ENCODE peak calls at places on chromosomes 2 and 18, in six cellular contexts. V is brain microvascular endothelial cell, U is left lung, H is fibroblast of lung, C is upper lobe of left lung, X is uterus. G is an unnamed sample.

GRCh38 chr2:10763461-10763800 is 42.0 kb downstream of the ATP6V1C2 start:
- DNase-seq in V (no peak), U (no peak), H (no peak), C (no peak), X (no peak), G (no peak)

GRCh38 chr2:241821460-241822263 is 12.7 kb downstream of the NEU4 start:
- DNase-seq in V (no peak), U (peak; percentile 26), H (no peak), C (peak; percentile 53), X (no peak), G (no peak)

GRCh38 chr2:86566158-86566827 is 3.0 kb upstream of the CHMP3 start:
- DNase-seq in V (no peak), U (no peak), H (peak; percentile 18), C (no peak), X (no peak), G (no peak)

GRCh38 chr18:1806884-1807615 is 764.3 kb downstream of the METTL4 start:
- DNase-seq in V (no peak), U (no peak), H (no peak), C (no peak), X (no peak), G (no peak)

GRCh38 chr2:1282552-1282951 is 130.7 kb upstream of the TPO start:
- DNase-seq in V (peak; percentile 11), U (no peak), H (no peak), C (peak; percentile 60), X (peak; percentile 49), G (no peak)

GRCh38 chr2:160419776-160420521 is 73.7 kb downstream of the RBMS1 start:
- DNase-seq in V (peak; percentile 24), U (no peak), H (peak; percentile 88), C (no peak), X (no peak), G (no peak)

GRCh38 chr2:174544802-174545201 is 52.8 kb downstream of the WIPF1 start:
- DNase-seq in V (no peak), U (no peak), H (no peak), C (no peak), X (no peak), G (no peak)

GRCh38 chr2:118661184-118661583 is 186.3 kb downstream of the EN1 start:
- DNase-seq in V (no peak), U (no peak), H (no peak), C (no peak), X (no peak), G (no peak)

GRCh38 chr2:227888289-227888688 is 16.9 kb downstream of the DAW1 start:
- DNase-seq in V (no peak), U (no peak), H (no peak), C (no peak), X (no peak), G (no peak)

GRCh38 chr2:146918280-146918679 is 926.5 kb upstream of the ACVR2A start:
- DNase-seq in V (no peak), U (no peak), H (no peak), C (no peak), X (no peak), G (no peak)

GRCh38 chr2:32284321-32284720 is 6.6 kb downstream of the YIPF4 start:
- DNase-seq in V (no peak), U (no peak), H (peak; percentile 51), C (no peak), X (no peak), G (peak; percentile 75)

GRCh38 chr18:23779696-23780303 is 90.5 kb downstream of the LAMA3 start:
- DNase-seq in V (peak; percentile 36), U (peak; percentile 38), H (peak; percentile 60), C (no peak), X (no peak), G (peak; percentile 13)

GRCh38 chr2:46539327-46540276 is 60.2 kb downstream of the TMEM247 start:
- DNase-seq in V (no peak), U (no peak), H (no peak), C (no peak), X (no peak), G (peak; percentile 20)

GRCh38 chr2:240295256-240296103 is 140.0 kb upstream of the GPC1 start:
- DNase-seq in V (peak; percentile 50), U (no peak), H (no peak), C (no peak), X (no peak), G (no peak)

GRCh38 chr18:11392292-11392691 is 217.1 kb upstream of the SLC35G4 start:
- DNase-seq in V (no peak), U (no peak), H (peak; percentile 57), C (no peak), X (no peak), G (no peak)

GRCh38 chr18:57190026-57190425 is 43.1 kb downstream of the BOD1L2 start:
- DNase-seq in V (no peak), U (no peak), H (no peak), C (no peak), X (no peak), G (no peak)

GRCh38 chr2:44087714-44088092 is 81.0 kb upstream of the PPM1B start:
- DNase-seq in V (no peak), U (no peak), H (no peak), C (no peak), X (no peak), G (no peak)

GRCh38 chr2:176554107-176555048 is 285.1 kb downstream of the MTX2 start:
- DNase-seq in V (peak; percentile 30), U (no peak), H (peak; percentile 57), C (no peak), X (peak; percentile 38), G (peak; percentile 11)

GRCh38 chr2:17326717-17327116 is 191.5 kb downstream of the RAD51AP2 start:
- DNase-seq in V (no peak), U (no peak), H (peak; percentile 54), C (no peak), X (no peak), G (no peak)

GRCh38 chr2:19796036-19796703 is 105.6 kb downstream of the TTC32 start:
- DNase-seq in V (no peak), U (no peak), H (peak; percentile 96), C (no peak), X (no peak), G (peak; percentile 93)

GRCh38 chr18:28136071-28136470 is 40.9 kb downstream of the CDH2 start:
- DNase-seq in V (no peak), U (no peak), H (peak; percentile 70), C (no peak), X (no peak), G (no peak)

GRCh38 chr2:76157531-76157930 is 446.8 kb upstream of the GCFC2 start:
- DNase-seq in V (no peak), U (no peak), H (no peak), C (no peak), X (no peak), G (no peak)

GRCh38 chr2:32136097-32136496 is 29.6 kb upstream of the SLC30A6 start:
- DNase-seq in V (no peak), U (no peak), H (peak; percentile 65), C (no peak), X (no peak), G (no peak)

GRCh38 chr2:61138859-61139258 is 23.1 kb upstream of the C2orf74 start:
- DNase-seq in V (no peak), U (no peak), H (no peak), C (no peak), X (no peak), G (no peak)

GRCh38 chr2:219460424-219460926 is 25.8 kb downstream of the SPEG start:
- DNase-seq in V (no peak), U (peak; percentile 47), H (peak; percentile 93), C (peak; percentile 57), X (peak; percentile 85), G (no peak)

GRCh38 chr18:22177496-22177866 is 8.1 kb downstream of the GATA6 start:
- DNase-seq in V (no peak), U (no peak), H (no peak), C (no peak), X (no peak), G (no peak)

GRCh38 chr2:68774569-68775271 is 40.1 kb downstream of the ARHGAP25 start:
- DNase-seq in V (no peak), U (peak; percentile 76), H (peak; percentile 13), C (peak; percentile 92), X (peak; percentile 66), G (no peak)

GRCh38 chr2:68772109-68772508 is 37.5 kb downstream of the ARHGAP25 start:
- DNase-seq in V (no peak), U (no peak), H (no peak), C (no peak), X (no peak), G (no peak)

GRCh38 chr2:68775272-68775847 is 40.7 kb downstream of the ARHGAP25 start:
- DNase-seq in V (no peak), U (no peak), H (no peak), C (no peak), X (no peak), G (no peak)

GRCh38 chr2:68779595-68779994 is 45.0 kb downstream of the ARHGAP25 start:
- DNase-seq in V (no peak), U (no peak), H (no peak), C (no peak), X (no peak), G (no peak)

GRCh38 chr2:68776124-68776523 is 41.5 kb downstream of the ARHGAP25 start:
- DNase-seq in V (no peak), U (no peak), H (no peak), C (no peak), X (no peak), G (no peak)
- H3K27ac ChIP-seq in V (no peak overlapping the region), U (peak overlapping the region; percentile 79), H (no peak overlapping the region), C (peak overlapping the region; percentile 83), X (peak overlapping the region; percentile 70), G (no peak overlapping the region)

DNA sequence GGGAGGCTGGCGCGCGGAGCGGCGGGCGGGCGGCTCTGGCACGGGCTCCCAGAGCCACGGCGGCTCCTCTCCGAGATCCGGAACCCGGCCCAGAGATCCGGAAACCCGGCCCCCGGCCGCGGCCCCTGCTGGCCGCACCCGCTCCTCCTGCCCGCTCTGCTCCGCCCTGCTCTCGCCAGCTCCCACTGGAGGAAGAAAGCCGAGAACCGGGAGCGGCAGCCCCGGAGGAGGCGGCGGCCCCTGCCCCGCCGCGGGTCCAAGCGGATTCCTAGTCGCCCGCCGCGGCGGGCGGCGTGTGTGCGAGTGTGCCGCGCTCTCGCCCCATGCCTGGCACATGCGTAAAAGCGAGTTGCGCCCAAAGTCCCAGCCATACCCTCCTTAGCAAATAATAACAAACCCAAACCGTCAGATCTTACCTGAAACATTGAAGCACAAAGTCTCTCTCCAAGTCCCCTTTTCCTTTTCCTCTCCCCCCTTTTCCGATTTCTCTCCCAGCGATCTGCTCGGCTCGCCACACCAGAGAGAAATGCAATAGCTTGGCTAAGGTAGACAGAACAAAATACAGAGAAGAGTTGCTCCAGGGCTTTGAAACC is 108.7 kb upstream of the KCTD1 start:
- DNase-seq in V (peak; percentile 38), U (peak; percentile 79), H (peak; percentile 71), C (peak; percentile 95), X (peak; percentile 78), G (peak; percentile 57)
- TF ChIP-seq CTCF in V (peak; percentile 44), U (peak; percentile 42), H (peak; percentile 17), C (peak; percentile 23), X (peak; percentile 60), G (peak; percentile 44)

DNA sequence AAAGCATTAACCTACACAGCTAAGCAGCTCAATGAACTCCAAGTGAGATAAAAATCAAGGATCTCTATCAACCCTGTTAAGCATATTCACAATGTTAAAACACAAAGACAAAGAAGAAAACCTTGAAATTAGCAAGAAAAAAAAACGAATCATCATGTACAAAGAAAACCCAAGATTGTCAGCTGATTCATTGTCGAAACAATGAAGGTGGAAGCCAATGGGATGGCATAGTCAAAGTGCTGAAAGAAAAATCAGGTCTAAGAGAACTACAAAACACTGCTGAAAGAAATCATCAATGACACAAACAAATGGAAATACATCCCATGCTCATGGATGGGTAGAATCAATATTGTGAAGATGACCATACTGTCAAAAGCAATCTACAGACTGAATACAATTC is 32.5 kb downstream of the NMS start:
- DNase-seq in V (no peak), U (no peak), H (no peak), C (no peak), X (no peak), G (no peak)
- H3K27me3 ChIP-seq in V (no peaks in the 10 kb centered on the region), U (no peaks in the 10 kb centered on the region), H (no peaks in the 10 kb centered on the region), C (no peaks in the 10 kb centered on the region), X (no peaks in the 10 kb centered on the region), G (no peaks in the 10 kb centered on the region)

GRCh38 chr2:28160986-28161425 is 231.7 kb upstream of the FOSL2 start:
- DNase-seq in V (no peak), U (no peak), H (peak; percentile 96), C (no peak), X (no peak), G (peak; percentile 90)
- H3K27ac ChIP-seq in V (no peak overlapping the region), U (no peak overlapping the region), H (peak overlapping the region; percentile 23), C (no peak overlapping the region), X (no peak overlapping the region), G (no peak overlapping the region)